ENCODE peak calls at places on chromosome 7, in five cellular contexts. One of them, this sample, is unnamed.

GRCh38 chr7:91347288-91347687 is 83.1 kb downstream of the FZD1 start:
- DNase-seq in B cell: no peak
- DNase-seq in Panc1: no peak
- DNase-seq in NT2/D1: no peak
- DNase-seq in amniotic epithelial cell: no peak
- DNase-seq in this sample: no peak

GRCh38 chr7:126589068-126589684 is 663.6 kb downstream of the GRM8 start:
- DNase-seq in B cell: no peak
- DNase-seq in Panc1: no peak
- DNase-seq in NT2/D1: no peak
- DNase-seq in amniotic epithelial cell: no peak
- DNase-seq in this sample: no peak

GRCh38 chr7:102122026-102122425 is 164.6 kb upstream of the SH2B2 start:
- DNase-seq in B cell: no peak
- DNase-seq in Panc1: no peak
- DNase-seq in NT2/D1: no peak
- DNase-seq in amniotic epithelial cell: peak
- DNase-seq in this sample: peak

GRCh38 chr7:55177589-55178261 is 158.9 kb downstream of the EGFR start:
- DNase-seq in B cell: no peak
- DNase-seq in Panc1: no peak
- DNase-seq in NT2/D1: no peak
- DNase-seq in amniotic epithelial cell: no peak
- DNase-seq in this sample: no peak

GRCh38 chr7:2572101-2572842 is 13.5 kb downstream of the IQCE start:
- DNase-seq in B cell: no peak
- DNase-seq in Panc1: no peak
- DNase-seq in NT2/D1: no peak
- DNase-seq in amniotic epithelial cell: peak
- DNase-seq in this sample: peak

GRCh38 chr7:21942955-21943354 is 2.7 kb downstream of the CDCA7L start:
- DNase-seq in B cell: no peak
- DNase-seq in Panc1: no peak
- DNase-seq in NT2/D1: no peak
- DNase-seq in amniotic epithelial cell: no peak
- DNase-seq in this sample: no peak

GRCh38 chr7:113582471-113582870 is 336.3 kb downstream of the PPP1R3A start:
- DNase-seq in B cell: no peak
- DNase-seq in Panc1: no peak
- DNase-seq in NT2/D1: no peak
- DNase-seq in amniotic epithelial cell: peak
- DNase-seq in this sample: no peak

GRCh38 chr7:85719981-85720963 is 533.4 kb upstream of the SEMA3D start:
- DNase-seq in B cell: no peak
- DNase-seq in Panc1: peak
- DNase-seq in NT2/D1: no peak
- DNase-seq in amniotic epithelial cell: peak
- DNase-seq in this sample: peak

GRCh38 chr7:134737561-134738353 is 41.7 kb upstream of the CALD1 start:
- DNase-seq in B cell: no peak
- DNase-seq in Panc1: no peak
- DNase-seq in NT2/D1: no peak
- DNase-seq in amniotic epithelial cell: peak
- DNase-seq in this sample: peak

GRCh38 chr7:23768022-23768421 is 58.0 kb downstream of the STK31 start:
- DNase-seq in B cell: no peak
- DNase-seq in Panc1: no peak
- DNase-seq in NT2/D1: no peak
- DNase-seq in amniotic epithelial cell: no peak
- DNase-seq in this sample: no peak

GRCh38 chr7:124723012-124723411 is 42.6 kb downstream of the GPR37 start:
- DNase-seq in B cell: no peak
- DNase-seq in Panc1: no peak
- DNase-seq in NT2/D1: no peak
- DNase-seq in amniotic epithelial cell: peak
- DNase-seq in this sample: peak

GRCh38 chr7:141742229-141742628 is 4.1 kb downstream of the SSBP1 start:
- DNase-seq in B cell: no peak
- DNase-seq in Panc1: no peak
- DNase-seq in NT2/D1: no peak
- DNase-seq in amniotic epithelial cell: peak
- DNase-seq in this sample: no peak

GRCh38 chr7:73683916-73684693 is 708 bp downstream of the BUD23 start:
- DNase-seq in B cell: no peak
- DNase-seq in Panc1: no peak
- DNase-seq in NT2/D1: no peak
- DNase-seq in amniotic epithelial cell: no peak
- DNase-seq in this sample: no peak

GRCh38 chr7:66952343-66953043 is 31.5 kb downstream of the TMEM248 start:
- DNase-seq in B cell: no peak
- DNase-seq in Panc1: peak
- DNase-seq in NT2/D1: peak
- DNase-seq in amniotic epithelial cell: peak
- DNase-seq in this sample: peak

GRCh38 chr7:120553497-120553896 is 280.5 kb downstream of the KCND2 start:
- DNase-seq in B cell: no peak
- DNase-seq in Panc1: no peak
- DNase-seq in NT2/D1: no peak
- DNase-seq in amniotic epithelial cell: no peak
- DNase-seq in this sample: no peak

GRCh38 chr7:114979388-114979787 is 57.5 kb downstream of the MDFIC start:
- DNase-seq in B cell: no peak
- DNase-seq in Panc1: no peak
- DNase-seq in NT2/D1: no peak
- DNase-seq in amniotic epithelial cell: peak
- DNase-seq in this sample: peak

GRCh38 chr7:151142686-151143040 is 24.8 kb downstream of the GBX1 start:
- DNase-seq in B cell: no peak
- DNase-seq in Panc1: no peak
- DNase-seq in NT2/D1: no peak
- DNase-seq in amniotic epithelial cell: no peak
- DNase-seq in this sample: no peak

GRCh38 chr7:38702002-38702535 is 70.9 kb upstream of the AMPH start:
- DNase-seq in B cell: no peak
- DNase-seq in Panc1: no peak
- DNase-seq in NT2/D1: no peak
- DNase-seq in amniotic epithelial cell: no peak
- DNase-seq in this sample: no peak

GRCh38 chr7:151459726-151460473 is 20.0 kb upstream of the CRYGN start:
- DNase-seq in B cell: no peak
- DNase-seq in Panc1: peak
- DNase-seq in NT2/D1: no peak
- DNase-seq in amniotic epithelial cell: peak
- DNase-seq in this sample: peak

GRCh38 chr7:4603843-4604231 is 78.3 kb upstream of the FOXK1 start:
- DNase-seq in B cell: no peak
- DNase-seq in Panc1: no peak
- DNase-seq in NT2/D1: no peak
- DNase-seq in amniotic epithelial cell: no peak
- DNase-seq in this sample: no peak

GRCh38 chr7:9778367-9778766 is 1195.3 kb upstream of the PHF14 start:
- DNase-seq in B cell: no peak
- DNase-seq in Panc1: no peak
- DNase-seq in NT2/D1: no peak
- DNase-seq in amniotic epithelial cell: no peak
- DNase-seq in this sample: no peak

GRCh38 chr7:112144284-112145059 is 61.7 kb downstream of the DOCK4 start:
- DNase-seq in B cell: no peak
- DNase-seq in Panc1: no peak
- DNase-seq in NT2/D1: no peak
- DNase-seq in amniotic epithelial cell: peak
- DNase-seq in this sample: no peak

GRCh38 chr7:140841316-140841715 is 83.4 kb downstream of the BRAF start:
- DNase-seq in B cell: no peak
- DNase-seq in Panc1: no peak
- DNase-seq in NT2/D1: no peak
- DNase-seq in amniotic epithelial cell: peak
- DNase-seq in this sample: no peak

GRCh38 chr7:84971360-84971759 is 215.5 kb downstream of the SEMA3D start:
- DNase-seq in B cell: no peak
- DNase-seq in Panc1: no peak
- DNase-seq in NT2/D1: no peak
- DNase-seq in amniotic epithelial cell: no peak
- DNase-seq in this sample: no peak

GRCh38 chr7:27152816-27153486 is 568 bp upstream of the HOXA3 start:
- DNase-seq in B cell: no peak
- DNase-seq in Panc1: no peak
- DNase-seq in NT2/D1: no peak
- DNase-seq in amniotic epithelial cell: no peak
- DNase-seq in this sample: no peak

GRCh38 chr7:159083698-159084068 is 61.0 kb downstream of the VIPR2 start:
- DNase-seq in B cell: no peak
- DNase-seq in Panc1: no peak
- DNase-seq in NT2/D1: no peak
- DNase-seq in amniotic epithelial cell: no peak
- DNase-seq in this sample: no peak

GRCh38 chr7:107043916-107044346 is 574 bp upstream of the PRKAR2B start:
- DNase-seq in B cell: no peak
- DNase-seq in Panc1: no peak
- DNase-seq in NT2/D1: no peak
- DNase-seq in amniotic epithelial cell: no peak
- DNase-seq in this sample: no peak

GRCh38 chr7:88589915-88590314 is 169.6 kb upstream of the ZNF804B start:
- DNase-seq in B cell: no peak
- DNase-seq in Panc1: no peak
- DNase-seq in NT2/D1: no peak
- DNase-seq in amniotic epithelial cell: no peak
- DNase-seq in this sample: no peak

GRCh38 chr7:157619753-157620525 is 283.1 kb downstream of the DNAJB6 start:
- DNase-seq in B cell: no peak
- DNase-seq in Panc1: no peak
- DNase-seq in NT2/D1: no peak
- DNase-seq in amniotic epithelial cell: no peak
- DNase-seq in this sample: no peak

GRCh38 chr7:142516038-142516501 is 233.2 kb upstream of the PRSS1 start:
- DNase-seq in B cell: peak
- DNase-seq in Panc1: no peak
- DNase-seq in NT2/D1: peak
- DNase-seq in amniotic epithelial cell: peak
- DNase-seq in this sample: peak

GRCh38 chr7:139602143-139602722 is 78.7 kb downstream of the CLEC2L start:
- DNase-seq in B cell: peak
- DNase-seq in Panc1: no peak
- DNase-seq in NT2/D1: peak
- DNase-seq in amniotic epithelial cell: peak
- DNase-seq in this sample: peak

GRCh38 chr7:25069900-25070443 is 55.1 kb downstream of the CYCS start:
- DNase-seq in B cell: peak
- DNase-seq in Panc1: no peak
- DNase-seq in NT2/D1: peak
- DNase-seq in amniotic epithelial cell: peak
- DNase-seq in this sample: peak

GRCh38 chr7:45598697-45599520 is 24.7 kb downstream of the ADCY1 start:
- DNase-seq in B cell: no peak
- DNase-seq in Panc1: no peak
- DNase-seq in NT2/D1: no peak
- DNase-seq in amniotic epithelial cell: no peak
- DNase-seq in this sample: no peak

GRCh38 chr7:41886257-41886905 is 183.5 kb upstream of the INHBA start:
- DNase-seq in B cell: no peak
- DNase-seq in Panc1: no peak
- DNase-seq in NT2/D1: peak
- DNase-seq in amniotic epithelial cell: peak
- DNase-seq in this sample: peak

This sample was measured in NCI-H226.